ENCODE peak calls at places on chromosomes 2 and 18, in ten cellular contexts. F is GM12864, T is fibroblast of lung, D is HL-60, Q is Peyer's patch, R is lower leg skin, C is cardiac fibroblast, I is pancreas, V is bronchial epithelial cell, H is sigmoid colon. L is an unnamed sample.

GRCh38 chr18:55328301-55328700 is 259.7 kb downstream of the TCF4 start:
- DNase-seq in R (no peak), V (peak; percentile 25), I (no peak), H (no peak), F (no peak), T (peak; percentile 83), D (no peak), Q (no peak), C (peak; percentile 85), L (peak; percentile 88)

GRCh38 chr18:62950246-62950645 is 234.9 kb downstream of the PHLPP1 start:
- DNase-seq in Q (no peak), F (no peak), H (no peak), D (no peak), C (no peak), I (no peak), R (no peak), T (no peak), V (no peak), L (no peak)

GRCh38 chr2:120929829-120930228 is 194.2 kb downstream of the GLI2 start:
- DNase-seq in Q (no peak), V (no peak), R (no peak), T (peak; percentile 75), I (no peak), H (no peak), F (no peak), C (no peak), D (no peak), L (no peak)

GRCh38 chr2:227766361-227766883 is 20.7 kb downstream of the SCYGR8 start:
- DNase-seq in I (peak; percentile 68), F (no peak), C (peak; percentile 86), Q (peak; percentile 59), H (peak; percentile 87), D (peak; percentile 15), T (peak; percentile 65), V (peak; percentile 62), R (peak; percentile 59), L (peak; percentile 83)

GRCh38 chr2:11352781-11353537 is 8.5 kb upstream of the ROCK2 start:
- DNase-seq in I (no peak), C (no peak), D (no peak), H (no peak), V (peak; percentile 42), Q (no peak), T (no peak), F (no peak), R (no peak), L (no peak)

GRCh38 chr2:30181176-30181575 is 34.4 kb downstream of the YPEL5 start:
- DNase-seq in F (no peak), V (no peak), D (no peak), T (no peak), I (no peak), C (no peak), R (no peak), Q (no peak), H (peak; percentile 26), L (no peak)

GRCh38 chr18:54877076-54877475 is 48.8 kb downstream of the RAB27B start:
- DNase-seq in H (no peak), C (peak; percentile 48), I (no peak), F (no peak), Q (no peak), D (no peak), T (no peak), R (no peak), V (no peak), L (no peak)

GRCh38 chr2:10038123-10038522 is 5.2 kb upstream of the KLF11 start:
- DNase-seq in I (no peak), Q (no peak), T (no peak), D (no peak), F (no peak), C (no peak), R (no peak), V (no peak), H (peak; percentile 64), L (no peak)

DNA sequence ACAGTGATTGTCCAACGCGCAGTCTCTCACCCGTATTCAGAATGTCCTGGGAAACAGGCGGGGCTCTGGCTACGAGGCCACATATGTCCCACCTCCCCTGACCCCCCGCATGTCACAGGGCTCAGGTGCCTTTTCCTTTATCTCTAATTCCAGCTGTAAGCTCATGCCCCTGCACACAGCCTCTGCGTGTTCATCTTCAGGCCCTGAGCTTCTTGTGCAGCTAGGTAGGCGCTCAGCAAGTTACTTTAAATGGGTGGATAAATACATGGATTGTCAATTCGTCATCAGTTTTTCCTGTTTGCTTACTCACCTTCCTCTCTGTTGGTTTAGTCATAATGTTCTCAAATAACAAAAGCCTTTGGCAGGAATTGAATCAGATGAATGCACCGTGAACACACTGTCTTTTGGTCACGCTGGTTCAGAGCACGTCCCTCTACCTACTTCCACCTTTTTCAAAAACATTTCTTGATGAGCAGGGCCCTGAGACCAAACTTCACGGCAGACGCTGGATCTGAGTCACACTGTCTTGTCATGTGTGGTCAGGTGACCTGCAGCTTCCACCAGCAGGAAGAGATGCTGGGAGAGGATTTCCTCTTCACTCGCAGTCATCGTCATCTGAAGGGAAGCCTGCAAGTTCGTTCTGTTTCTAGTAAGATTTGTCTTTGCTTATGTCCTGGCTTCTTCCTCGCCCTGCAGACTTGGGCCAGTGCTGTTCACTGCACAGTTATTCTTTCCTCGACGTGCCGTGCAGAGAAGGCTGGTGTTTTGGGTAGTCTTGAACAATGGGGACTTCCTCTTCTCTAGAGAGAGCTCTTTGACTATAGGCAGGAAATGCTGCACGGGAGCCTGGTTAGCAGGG is 138.1 kb downstream of the PTGR3 start:
- DNase-seq in F (peak; percentile 54), T (peak; percentile 86), D (peak; percentile 90), H (no peak), V (peak; percentile 98), I (peak; percentile 31), R (peak; percentile 63), C (peak; percentile 91), Q (peak; percentile 83), L (peak; percentile 64)
- H3K4me3 ChIP-seq in F (peak overlapping the region; percentile 5), T (no peak overlapping the region), D (peak overlapping the region; percentile 25), H (no peak overlapping the region), V (no peak overlapping the region), I (no peak overlapping the region), R (no peak overlapping the region), C (peak overlapping the region; percentile 30), Q (peak overlapping the region; percentile 16), L (no peak overlapping the region)

GRCh38 chr18:6546229-6546628 is 131.5 kb upstream of the L3MBTL4 start:
- DNase-seq in T (peak; percentile 6), D (no peak), C (no peak), R (no peak), H (no peak), F (no peak), Q (no peak), V (peak; percentile 48), I (no peak), L (peak; percentile 12)

GRCh38 chr18:6547476-6547875 is 132.8 kb upstream of the L3MBTL4 start:
- DNase-seq in D (no peak), H (no peak), V (peak; percentile 57), R (no peak), T (no peak), Q (no peak), I (no peak), C (no peak), F (no peak), L (no peak)

GRCh38 chr18:6542296-6542695 is 127.6 kb upstream of the L3MBTL4 start:
- DNase-seq in I (no peak), V (no peak), Q (no peak), R (no peak), F (no peak), T (no peak), D (no peak), C (no peak), H (no peak), L (no peak)

GRCh38 chr18:6537468-6537867 is 122.8 kb upstream of the L3MBTL4 start:
- DNase-seq in T (no peak), Q (no peak), D (no peak), H (no peak), V (no peak), R (no peak), F (no peak), I (no peak), C (no peak), L (no peak)

DNA sequence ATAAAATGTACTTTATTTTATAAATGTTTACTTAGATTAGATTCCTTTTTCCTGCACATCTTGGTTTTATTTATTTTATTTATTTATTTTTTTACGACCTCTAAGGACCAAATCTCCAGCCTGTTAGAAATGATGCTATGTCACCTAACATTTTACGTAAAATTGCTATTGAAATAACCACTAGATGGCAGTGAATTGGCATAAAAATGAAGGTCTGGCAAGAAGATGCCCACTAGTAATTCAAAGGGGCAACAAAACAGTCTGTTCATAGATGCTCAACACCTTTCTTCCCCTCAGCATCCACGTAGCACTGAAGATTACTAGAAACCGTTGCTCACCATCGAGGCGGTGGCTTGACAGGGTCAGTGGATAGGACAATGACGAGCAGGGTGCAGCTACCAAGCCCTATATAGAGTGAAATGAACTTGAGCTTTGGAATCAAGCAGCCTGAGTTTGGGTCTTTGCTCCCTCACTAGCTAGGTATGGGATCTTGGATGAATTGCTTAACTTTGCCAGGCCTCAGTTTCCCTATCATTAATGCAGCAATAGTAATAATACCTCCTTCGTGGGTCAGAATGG is 128.7 kb upstream of the L3MBTL4 start:
- DNase-seq in Q (no peak), C (peak; percentile 57), T (peak; percentile 31), F (no peak), I (no peak), H (no peak), V (peak; percentile 44), R (no peak), D (no peak), L (peak; percentile 59)
- TF ChIP-seq CTCF in Q (peak; percentile 35), C (peak; percentile 45), T (peak; percentile 49), F (peak; percentile 38), I (peak; percentile 19), H (peak; percentile 47), V (peak; percentile 35), R (no peak), D (peak; percentile 37), L (peak; percentile 43)

DNA sequence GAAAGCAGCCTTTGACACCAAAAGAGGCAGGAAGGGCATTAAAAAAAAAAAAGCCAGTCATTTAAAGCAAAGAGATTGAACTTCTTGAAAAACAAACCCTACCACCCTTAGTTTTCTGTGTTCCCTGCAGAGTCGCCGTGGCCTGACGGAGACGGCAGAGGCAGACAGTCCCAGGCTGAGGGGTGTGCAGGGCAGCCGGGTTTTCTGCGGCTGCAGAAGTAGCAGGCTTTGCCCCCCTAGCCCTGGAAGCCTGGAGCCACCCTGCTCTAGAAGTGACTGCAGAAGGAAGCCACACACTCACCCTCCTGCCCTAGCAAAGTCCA is 2.8 kb downstream of the INPP5D start:
- DNase-seq in T (no peak), F (no peak), V (no peak), D (no peak), C (no peak), I (no peak), Q (no peak), R (no peak), H (no peak), L (no peak)
- H3K4me3 ChIP-seq in T (no peak overlapping the region), F (peak overlapping the region; percentile 93), V (no peak overlapping the region), D (peak overlapping the region; percentile 86), C (no peak overlapping the region), I (no peak overlapping the region), Q (peak overlapping the region; percentile 70), R (no peak overlapping the region), H (no peak overlapping the region), L (no peak overlapping the region)

GRCh38 chr2:116511426-116511825 is 1303.1 kb upstream of the DDX18 start:
- DNase-seq in F (no peak), C (no peak), V (no peak), T (no peak), Q (no peak), D (no peak), I (no peak), R (no peak), H (no peak), L (no peak)

GRCh38 chr2:116513991-116514390 is 1300.5 kb upstream of the DDX18 start:
- DNase-seq in R (no peak), H (no peak), Q (no peak), I (no peak), F (no peak), V (no peak), T (no peak), D (no peak), C (no peak), L (no peak)

DNA sequence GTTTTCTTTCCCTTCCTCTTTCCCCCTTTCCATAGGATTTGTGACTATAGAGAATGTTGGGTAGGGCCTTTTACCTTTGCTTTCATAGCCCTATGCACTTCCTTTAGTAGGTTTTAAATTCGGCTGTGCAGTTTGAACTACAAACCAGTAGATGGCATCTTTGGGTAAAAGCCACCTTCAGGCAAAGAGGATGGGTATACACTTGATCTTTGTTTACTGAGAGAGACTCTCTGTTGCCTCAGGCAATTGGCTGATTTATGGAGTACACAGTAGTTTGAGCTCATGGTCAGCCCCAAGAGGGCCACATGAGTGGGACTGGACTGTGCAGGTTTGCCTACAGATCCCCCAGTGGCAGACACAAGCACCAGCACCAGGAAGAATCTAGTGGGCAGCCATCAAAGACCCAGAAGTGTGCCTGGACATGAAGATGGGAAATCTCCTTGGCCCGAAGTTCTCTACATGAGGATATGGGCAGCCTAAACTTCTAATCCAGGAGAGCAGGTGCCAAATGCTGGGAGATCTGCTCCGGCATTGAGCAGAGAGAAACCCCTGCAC is 1304.3 kb upstream of the DDX18 start:
- DNase-seq in Q (no peak), D (no peak), F (no peak), R (no peak), C (peak; percentile 1), I (no peak), H (no peak), T (no peak), V (peak; percentile 22), L (no peak)
- TF ChIP-seq CTCF in Q (peak; percentile 11), D (no peak), F (peak; percentile 21), R (no peak), C (peak; percentile 25), I (no peak), H (no peak), T (no peak), V (peak; percentile 6), L (no peak)